ENCODE peak calls at places on chromosomes 4 and X, in eight cellular contexts. I is iris pigment epithelial cell, A is omental fat pad, S is neural crest cell, L is spleen, V is ACHN, W is GM06990, N is SW480. M is an unnamed sample.

GRCh38 chr4:145840162-145840768 is 98.4 kb downstream of the ZNF827 start:
- DNase-seq in I (peak; percentile 53), A (no peak), S (no peak), L (no peak), V (peak; percentile 57), W (no peak), N (peak; percentile 39), M (peak; percentile 5)

GRCh38 chr4:125539691-125540090 is 224.9 kb downstream of the FAT4 start:
- DNase-seq in I (no peak), A (no peak), S (no peak), L (no peak), V (no peak), W (no peak), N (no peak), M (no peak)

GRCh38 chr4:58543465-58543864 is 1433.3 kb upstream of the IGFBP7 start:
- DNase-seq in I (no peak), A (no peak), S (no peak), L (no peak), V (no peak), W (no peak), N (no peak), M (no peak)

GRCh38 chr4:78520808-78521226 is 30.8 kb upstream of the ANXA3 start:
- DNase-seq in I (peak; percentile 68), A (no peak), S (no peak), L (no peak), V (no peak), W (no peak), N (no peak), M (no peak)

GRCh38 chr4:88765729-88766128 is 68.1 kb upstream of the NAP1L5 start:
- DNase-seq in I (peak; percentile 82), A (no peak), S (no peak), L (no peak), V (peak; percentile 84), W (no peak), N (peak; percentile 21), M (no peak)

GRCh38 chrX:103817502-103817901 is 14.6 kb downstream of the RAB9B start:
- DNase-seq in I (peak; percentile 28), A (no peak), S (peak; percentile 59), L (no peak), V (peak; percentile 37), W (no peak), N (peak; percentile 41), M (peak; percentile 8)

GRCh38 chr4:86961605-86962295 is 26.9 kb downstream of the AFF1 start:
- DNase-seq in I (no peak), A (no peak), S (no peak), L (no peak), V (peak; percentile 83), W (peak; percentile 56), N (peak; percentile 48), M (peak; percentile 80)

GRCh38 chr4:38132140-38132673 is 172.0 kb downstream of the PTTG2 start:
- DNase-seq in I (peak; percentile 100), A (no peak), S (no peak), L (no peak), V (no peak), W (peak; percentile 86), N (peak; percentile 36), M (no peak)

GRCh38 chr4:4555916-4556315 is 14.1 kb upstream of the STX18 start:
- DNase-seq in I (peak; percentile 92), A (no peak), S (no peak), L (no peak), V (peak; percentile 27), W (no peak), N (peak; percentile 37), M (no peak)

GRCh38 chr4:121726642-121727268 is 30.0 kb upstream of the ANXA5 start:
- DNase-seq in I (peak; percentile 80), A (no peak), S (no peak), L (no peak), V (peak; percentile 74), W (peak; percentile 43), N (peak; percentile 71), M (peak; percentile 2)

GRCh38 chr4:187172340-187172761 is 448.7 kb upstream of the FAT1 start:
- DNase-seq in I (peak; percentile 54), A (no peak), S (no peak), L (no peak), V (no peak), W (no peak), N (no peak), M (no peak)

GRCh38 chrX:48676893-48677270 is 6.7 kb upstream of the WAS start:
- DNase-seq in I (no peak), A (no peak), S (no peak), L (no peak), V (peak; percentile 0), W (no peak), N (peak; percentile 8), M (no peak)

GRCh38 chr4:110155632-110156031 is 42.8 kb downstream of the ELOVL6 start:
- DNase-seq in I (peak; percentile 28), A (no peak), S (no peak), L (no peak), V (no peak), W (no peak), N (no peak), M (no peak)

GRCh38 chr4:74105656-74106275 is 6.8 kb upstream of the CXCL2 start:
- DNase-seq in I (no peak), A (no peak), S (no peak), L (no peak), V (no peak), W (no peak), N (no peak), M (no peak)

GRCh38 chr4:77220841-77221613 is 64.0 kb downstream of the CCNG2 start:
- DNase-seq in I (peak; percentile 62), A (no peak), S (no peak), L (no peak), V (no peak), W (no peak), N (no peak), M (no peak)

GRCh38 chrX:94389044-94389443 is 715.0 kb downstream of the FAM133A start:
- DNase-seq in I (no peak), A (no peak), S (no peak), L (no peak), V (no peak), W (no peak), N (no peak), M (no peak)

GRCh38 chr4:181959121-181959520 is 284.1 kb upstream of the TENM3 start:
- DNase-seq in I (peak; percentile 92), A (no peak), S (no peak), L (no peak), V (peak; percentile 43), W (no peak), N (no peak), M (no peak)

GRCh38 chr4:156312261-156312847 is 358.7 kb upstream of the CTSO start:
- DNase-seq in I (peak; percentile 69), A (no peak), S (no peak), L (no peak), V (no peak), W (peak; percentile 20), N (peak; percentile 3), M (no peak)

GRCh38 chr4:168648929-168649328 is 152.1 kb downstream of the PALLD start:
- DNase-seq in I (peak; percentile 88), A (no peak), S (no peak), L (no peak), V (peak; percentile 80), W (no peak), N (no peak), M (no peak)

GRCh38 chr4:74092957-74093356 is 6.0 kb downstream of the CXCL2 start:
- DNase-seq in I (no peak), A (no peak), S (no peak), L (no peak), V (no peak), W (no peak), N (no peak), M (no peak)

GRCh38 chr4:38894340-38894982 is 26.9 kb downstream of the FAM114A1 start:
- DNase-seq in I (peak; percentile 44), A (no peak), S (no peak), L (no peak), V (no peak), W (no peak), N (no peak), M (no peak)

GRCh38 chrX:8730812-8731578 is 942 bp downstream of the ANOS1 start:
- DNase-seq in I (no peak), A (no peak), S (peak; percentile 22), L (no peak), V (no peak), W (no peak), N (no peak), M (no peak)

GRCh38 chrX:129781134-129782014 is 1.6 kb downstream of the SASH3 start:
- DNase-seq in I (no peak), A (no peak), S (no peak), L (peak; percentile 95), V (no peak), W (peak; percentile 86), N (no peak), M (peak; percentile 70)

GRCh38 chr4:34323549-34324325 is 1920.6 kb downstream of the ARAP2 start:
- DNase-seq in I (peak; percentile 14), A (no peak), S (no peak), L (no peak), V (no peak), W (no peak), N (no peak), M (no peak)

GRCh38 chr4:139419388-139419914 is 34.5 kb upstream of the RAB33B start:
- DNase-seq in I (peak; percentile 92), A (peak; percentile 46), S (no peak), L (no peak), V (no peak), W (peak; percentile 17), N (no peak), M (peak; percentile 82)

GRCh38 chr4:48914311-48914710 is 7.7 kb upstream of the OCIAD2 start:
- DNase-seq in I (no peak), A (no peak), S (no peak), L (no peak), V (no peak), W (no peak), N (no peak), M (no peak)

GRCh38 chrX:46268429-46268828 is 276.8 kb downstream of the ZNF674 start:
- DNase-seq in I (peak; percentile 52), A (no peak), S (no peak), L (no peak), V (peak; percentile 51), W (no peak), N (peak; percentile 68), M (peak; percentile 22)